ENCODE peak calls at places on chromosomes 3 and 15, in five cellular contexts. F is ELF-1, E is neuronal stem cell, X is activated B cell treated with CpG ODN at 0.5 μM for 24 hours, M is progenitor cell of endocrine pancreas. W is an unnamed sample.

GRCh38 chr3:29486087-29486486 is 205.2 kb downstream of the RBMS3 start:
- DNase-seq in F (no peak), E (no peak), X (no peak), M (no peak), W (no peak)

GRCh38 chr3:115397433-115397832 is 225.9 kb upstream of the GAP43 start:
- DNase-seq in F (no peak), E (no peak), X (no peak), M (no peak), W (no peak)

GRCh38 chr15:93823971-93824866 is 407.1 kb upstream of the MCTP2 start:
- DNase-seq in F (peak; percentile 21), E (no peak), X (no peak), M (no peak), W (no peak)

GRCh38 chr15:70566989-70567388 is 196.4 kb downstream of the UACA start:
- DNase-seq in F (no peak), E (no peak), X (no peak), M (no peak), W (no peak)

GRCh38 chr15:33975023-33975565 is 6.8 kb downstream of the CHRM5 start:
- DNase-seq in F (no peak), E (no peak), X (no peak), M (no peak), W (no peak)

GRCh38 chr3:179430277-179430870 is 20.9 kb downstream of the GNB4 start:
- DNase-seq in F (no peak), E (no peak), X (no peak), M (no peak), W (no peak)

GRCh38 chr3:20353286-20353685 is 167.3 kb upstream of the SGO1 start:
- DNase-seq in F (no peak), E (no peak), X (no peak), M (no peak), W (no peak)

GRCh38 chr3:35748144-35748543 is 108.8 kb downstream of the ARPP21 start:
- DNase-seq in F (no peak), E (no peak), X (no peak), M (no peak), W (no peak)

GRCh38 chr15:55649058-55649423 is 60.9 kb upstream of the PYGO1 start:
- DNase-seq in F (no peak), E (no peak), X (no peak), M (no peak), W (no peak)